ENCODE peak calls at places on chromosomes 16 and 17, in six cellular contexts. One of them, this sample, is unnamed.
A peak's percentile ranks its signal among the peaks of the same experiment; 100 is the strongest.

GRCh38 chr16:19481291-19481690 is 40.6 kb downstream of the GDE1 start:
- DNase-seq in EH: peak; percentile 13
- DNase-seq in KG1: no peak
- DNase-seq in stimulated activated CD4-positive, alpha-beta T cell treated with anti-CD3 and anti-CD28 coated beads, Interleukin-1b, Interleukin-23, amount 100 ng/mL, for 24 hours: no peak
- DNase-seq in NCI-H748 treated with DMSO at 0.1 percent for 48 hours: no peak
- DNase-seq in retina: no peak
- DNase-seq in this sample: no peak

GRCh38 chr17:42798383-42799380 is at the start of the genes CNTD1 and COA3:
- DNase-seq in EH: peak; percentile 88
- DNase-seq in KG1: peak; percentile 69
- DNase-seq in stimulated activated CD4-positive, alpha-beta T cell treated with anti-CD3 and anti-CD28 coated beads, Interleukin-1b, Interleukin-23, amount 100 ng/mL, for 24 hours: peak; percentile 79
- DNase-seq in NCI-H748 treated with DMSO at 0.1 percent for 48 hours: peak; percentile 57
- DNase-seq in retina: peak; percentile 91
- DNase-seq in this sample: peak; percentile 95

GRCh38 chr17:76166168-76166567 is 25.1 kb upstream of the FOXJ1 start:
- DNase-seq in EH: peak; percentile 14
- DNase-seq in KG1: no peak
- DNase-seq in stimulated activated CD4-positive, alpha-beta T cell treated with anti-CD3 and anti-CD28 coated beads, Interleukin-1b, Interleukin-23, amount 100 ng/mL, for 24 hours: no peak
- DNase-seq in NCI-H748 treated with DMSO at 0.1 percent for 48 hours: no peak
- DNase-seq in retina: peak; percentile 16
- DNase-seq in this sample: no peak

GRCh38 chr16:11781773-11782172 is 15.3 kb downstream of the ZC3H7A start:
- DNase-seq in EH: peak; percentile 27
- DNase-seq in KG1: no peak
- DNase-seq in stimulated activated CD4-positive, alpha-beta T cell treated with anti-CD3 and anti-CD28 coated beads, Interleukin-1b, Interleukin-23, amount 100 ng/mL, for 24 hours: no peak
- DNase-seq in NCI-H748 treated with DMSO at 0.1 percent for 48 hours: no peak
- DNase-seq in retina: peak; percentile 39
- DNase-seq in this sample: no peak

GRCh38 chr16:9441021-9441420 is 349.6 kb downstream of the HAPSTR1 start:
- DNase-seq in EH: no peak
- DNase-seq in KG1: no peak
- DNase-seq in stimulated activated CD4-positive, alpha-beta T cell treated with anti-CD3 and anti-CD28 coated beads, Interleukin-1b, Interleukin-23, amount 100 ng/mL, for 24 hours: no peak
- DNase-seq in NCI-H748 treated with DMSO at 0.1 percent for 48 hours: no peak
- DNase-seq in retina: peak; percentile 17
- DNase-seq in this sample: no peak

GRCh38 chr17:32503251-32504165 is 16.7 kb downstream of the CDK5R1 start:
- DNase-seq in EH: peak; percentile 49
- DNase-seq in KG1: no peak
- DNase-seq in stimulated activated CD4-positive, alpha-beta T cell treated with anti-CD3 and anti-CD28 coated beads, Interleukin-1b, Interleukin-23, amount 100 ng/mL, for 24 hours: no peak
- DNase-seq in NCI-H748 treated with DMSO at 0.1 percent for 48 hours: no peak
- DNase-seq in retina: no peak
- DNase-seq in this sample: no peak

GRCh38 chr17:62075308-62075815 is 10.3 kb upstream of the MED13 start:
- DNase-seq in EH: no peak
- DNase-seq in KG1: no peak
- DNase-seq in stimulated activated CD4-positive, alpha-beta T cell treated with anti-CD3 and anti-CD28 coated beads, Interleukin-1b, Interleukin-23, amount 100 ng/mL, for 24 hours: no peak
- DNase-seq in NCI-H748 treated with DMSO at 0.1 percent for 48 hours: no peak
- DNase-seq in retina: no peak
- DNase-seq in this sample: no peak

GRCh38 chr16:48013476-48013875 is 142.3 kb downstream of the ABCC12 start:
- DNase-seq in EH: no peak
- DNase-seq in KG1: no peak
- DNase-seq in stimulated activated CD4-positive, alpha-beta T cell treated with anti-CD3 and anti-CD28 coated beads, Interleukin-1b, Interleukin-23, amount 100 ng/mL, for 24 hours: no peak
- DNase-seq in NCI-H748 treated with DMSO at 0.1 percent for 48 hours: no peak
- DNase-seq in retina: no peak
- DNase-seq in this sample: no peak

GRCh38 chr17:39281806-39282205 is 56.1 kb upstream of the STAC2 start:
- DNase-seq in EH: peak; percentile 73
- DNase-seq in KG1: no peak
- DNase-seq in stimulated activated CD4-positive, alpha-beta T cell treated with anti-CD3 and anti-CD28 coated beads, Interleukin-1b, Interleukin-23, amount 100 ng/mL, for 24 hours: no peak
- DNase-seq in NCI-H748 treated with DMSO at 0.1 percent for 48 hours: no peak
- DNase-seq in retina: no peak
- DNase-seq in this sample: no peak

GRCh38 chr17:82227629-82228277 is 1.1 kb upstream of the SLC16A3 start:
- DNase-seq in EH: peak; percentile 5
- DNase-seq in KG1: no peak
- DNase-seq in stimulated activated CD4-positive, alpha-beta T cell treated with anti-CD3 and anti-CD28 coated beads, Interleukin-1b, Interleukin-23, amount 100 ng/mL, for 24 hours: no peak
- DNase-seq in NCI-H748 treated with DMSO at 0.1 percent for 48 hours: no peak
- DNase-seq in retina: no peak
- DNase-seq in this sample: peak; percentile 79

GRCh38 chr16:77399546-77399945 is 35.3 kb downstream of the ADAMTS18 start:
- DNase-seq in EH: no peak
- DNase-seq in KG1: no peak
- DNase-seq in stimulated activated CD4-positive, alpha-beta T cell treated with anti-CD3 and anti-CD28 coated beads, Interleukin-1b, Interleukin-23, amount 100 ng/mL, for 24 hours: no peak
- DNase-seq in NCI-H748 treated with DMSO at 0.1 percent for 48 hours: no peak
- DNase-seq in retina: no peak
- DNase-seq in this sample: no peak

This sample was measured in kidney.